ENCODE peak calls at places on chromosomes 6 and 20, in four cellular contexts. B is K562, F is GM12878, V is HepG2. H is an unnamed sample.

GRCh38 chr6:117739869-117740268 is 64.6 kb downstream of the NUS1 start:
- DNase-seq in B (peak; percentile 19), V (no peak), F (no peak), H (peak; percentile 16)

GRCh38 chr6:96823743-96824142 is 13.5 kb downstream of the GPR63 start:
- DNase-seq in B (no peak), V (no peak), F (no peak), H (no peak)

GRCh38 chr6:165456327-165456726 is 146.9 kb upstream of the C6orf118 start:
- DNase-seq in B (no peak), F (no peak), V (no peak), H (no peak)

GRCh38 chr6:11732036-11732545 is 46.5 kb downstream of the ADTRP start:
- DNase-seq in V (no peak), F (peak; percentile 99), B (no peak), H (no peak)

GRCh38 chr6:139231206-139231605 is 60.6 kb downstream of the TXLNB start:
- DNase-seq in V (no peak), F (no peak), B (no peak), H (no peak)

GRCh38 chr6:38337819-38338465 is 301.8 kb downstream of the BTBD9 start:
- DNase-seq in F (no peak), B (no peak), V (peak; percentile 33), H (no peak)

GRCh38 chr20:61759286-61760065 is 306.2 kb downstream of the TAF4 start:
- DNase-seq in F (no peak), V (no peak), B (no peak), H (no peak)

GRCh38 chr20:37526839-37527637 is 638 bp downstream of the BLCAP start:
- DNase-seq in B (no peak), F (no peak), V (no peak), H (no peak)

GRCh38 chr20:38581013-38581412 is at the start of gene ADIG:
- DNase-seq in F (no peak), V (peak; percentile 44), B (no peak), H (no peak)

GRCh38 chr6:21691685-21692346 is 98.3 kb downstream of the SOX4 start:
- DNase-seq in F (no peak), V (no peak), B (no peak), H (no peak)

GRCh38 chr20:3406481-3407425 is 716 bp downstream of the DNAAF9 start:
- DNase-seq in B (peak; percentile 38), V (peak; percentile 16), F (no peak), H (peak; percentile 30)

GRCh38 chr6:88982720-88983119 is 19.3 kb upstream of the RNGTT start:
- DNase-seq in V (peak; percentile 55), F (peak; percentile 19), B (peak; percentile 60), H (no peak)

GRCh38 chr20:26209171-26209941 is 512.7 kb upstream of the ZNF337 start:
- DNase-seq in B (no peak), V (no peak), F (no peak), H (peak; percentile 37)

GRCh38 chr6:36769676-36770499 is 69.4 kb downstream of the CPNE5 start:
- DNase-seq in B (peak; percentile 34), F (no peak), V (no peak), H (no peak)

GRCh38 chr6:165841153-165841558 is 178.1 kb upstream of the PDE10A start:
- DNase-seq in F (no peak), B (no peak), V (no peak), H (no peak)

GRCh38 chr6:112214749-112215269 is 39.6 kb downstream of the LAMA4 start:
- DNase-seq in F (no peak), V (peak; percentile 58), B (no peak), H (no peak)

GRCh38 chr20:59938221-59938620 is 1.9 kb downstream of the PPP1R3D start:
- DNase-seq in F (no peak), B (no peak), V (no peak), H (no peak)

GRCh38 chr6:20402181-20403079 is 751 bp downstream of the E2F3 start:
- DNase-seq in F (no peak), V (peak; percentile 67), B (peak; percentile 88), H (peak; percentile 32)

GRCh38 chr20:63497138-63497945 is 1.5 kb downstream of the EEF1A2 start:
- DNase-seq in F (no peak), B (no peak), V (no peak), H (no peak)

GRCh38 chr20:34364013-34364382 is 925 bp downstream of the ITCH start:
- DNase-seq in B (peak; percentile 56), V (no peak), F (no peak), H (no peak)

GRCh38 chr6:12034831-12035230 is 22.7 kb downstream of the HIVEP1 start:
- DNase-seq in B (no peak), F (no peak), V (no peak), H (no peak)

GRCh38 chr6:88141641-88142298 is 24.4 kb downstream of the CNR1 start:
- DNase-seq in V (no peak), F (peak; percentile 84), B (no peak), H (no peak)

GRCh38 chr20:21053002-21053762 is 53.0 kb downstream of the LINC00237 start:
- DNase-seq in F (no peak), B (no peak), V (peak; percentile 97), H (peak; percentile 36)

GRCh38 chr20:63206878-63207277 is 9.1 kb downstream of the YTHDF1 start:
- DNase-seq in V (no peak), B (no peak), F (no peak), H (no peak)

GRCh38 chr6:73728548-73729205 is 32.7 kb downstream of the CD109 start:
- DNase-seq in F (peak; percentile 31), B (no peak), V (no peak), H (no peak)

GRCh38 chr6:14210663-14211595 is 93.4 kb downstream of the CD83 start:
- DNase-seq in F (peak; percentile 48), B (peak; percentile 97), V (peak; percentile 74), H (peak; percentile 88)

GRCh38 chr6:43171284-43172126 is 436 bp downstream of the SRF start:
- DNase-seq in V (no peak), F (no peak), B (no peak), H (peak; percentile 35)
- TF ChIP-seq ATF3 in V (peak; percentile 7), F (no peak), B (no peak), H (no peak)

DNA sequence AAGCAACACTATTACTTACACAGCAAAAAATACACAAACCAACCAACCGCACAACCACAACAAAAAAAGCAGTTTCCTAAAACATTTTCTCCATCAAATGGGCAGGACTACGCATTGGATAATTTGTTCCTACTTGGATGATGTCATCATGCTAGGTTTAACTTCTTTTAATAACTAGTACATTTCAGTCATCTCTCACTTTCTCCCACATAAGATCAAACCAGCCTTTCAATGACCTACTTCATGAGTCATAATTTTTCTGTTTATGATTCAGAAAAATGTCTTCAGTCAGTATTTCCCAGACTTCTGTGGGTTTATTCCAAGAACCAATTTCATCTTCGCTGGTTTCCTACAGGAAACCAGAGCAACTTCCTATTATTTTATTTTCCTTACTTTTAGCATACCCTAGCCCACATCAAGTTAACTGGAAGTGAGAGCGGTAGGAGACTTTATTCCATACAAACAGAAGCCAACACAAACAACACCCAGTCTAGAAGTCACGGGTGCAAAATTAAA is 134.2 kb downstream of the GMDS start:
- DNase-seq in B (no peak), V (no peak), F (peak; percentile 27), H (no peak)
- TF ChIP-seq NR2C2 in B (no peak), V (no peak), F (no peak), H (no peak)

GRCh38 chr6:10313799-10314162 is 101.1 kb downstream of the TFAP2A start:
- DNase-seq in V (no peak), F (no peak), B (no peak), H (no peak)

GRCh38 chr6:10314163-10314955 is 100.5 kb downstream of the TFAP2A start:
- DNase-seq in V (no peak), F (no peak), B (peak; percentile 73), H (no peak)

GRCh38 chr6:10316327-10316726 is 98.5 kb downstream of the TFAP2A start:
- DNase-seq in F (no peak), B (peak; percentile 82), V (no peak), H (no peak)

GRCh38 chr6:10315034-10315433 is 99.8 kb downstream of the TFAP2A start:
- DNase-seq in B (peak; percentile 13), V (no peak), F (no peak), H (peak; percentile 40)

DNA sequence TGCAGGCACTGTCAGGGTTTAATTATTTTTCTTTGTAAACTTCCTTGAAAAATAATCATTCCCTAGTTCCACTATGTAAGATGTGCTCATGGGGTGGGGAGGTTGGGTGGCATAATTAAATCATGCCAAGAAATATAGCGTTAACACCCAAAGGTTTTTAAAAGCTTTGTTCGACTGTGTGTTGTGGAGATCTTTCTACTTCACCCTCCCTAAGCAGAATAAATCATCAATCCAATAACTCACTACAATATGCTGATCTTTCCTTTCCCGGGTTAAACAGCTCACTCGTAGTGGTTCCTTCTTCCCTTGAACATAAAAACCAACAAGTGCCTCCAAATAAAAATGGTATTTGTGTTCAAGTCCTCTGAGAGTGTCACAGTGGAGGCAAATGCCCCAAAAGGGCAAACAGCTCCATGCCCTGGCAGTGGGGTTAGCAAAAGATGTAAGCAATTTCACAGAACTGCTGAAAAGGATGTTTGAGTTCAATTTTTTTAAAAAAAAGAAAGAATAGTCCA is 99.2 kb downstream of the TFAP2A start:
- DNase-seq in F (no peak), B (no peak), V (no peak), H (no peak)
- TF ChIP-seq CREM in F (no peak), B (no peak), V (no peak), H (no peak)

GRCh38 chr6:143451531-143451930 is 926 bp downstream of the PEX3 start:
- DNase-seq in F (no peak), B (no peak), V (no peak), H (no peak)
- TF ChIP-seq ATF3 in F (no peak), B (no peak), V (no peak), H (no peak)

H was measured in WTC11.